ENCODE peak calls at places on chromosome 7, in six cellular contexts. G, T, X, Q, B and H are unnamed samples.
A peak's percentile ranks its signal among the peaks of the same experiment; 100 is the strongest.

GRCh38 chr7:98418271-98418635 is 17.4 kb upstream of the BAIAP2L1 start:
- DNase-seq in Q (no peak), B (peak; percentile 22), X (peak; percentile 33), T (no peak), G (no peak), H (no peak)

GRCh38 chr7:149870274-149870673 is 3.5 kb upstream of the ATP6V0E2 start:
- DNase-seq in T (no peak), B (no peak), X (no peak), Q (no peak), G (no peak), H (no peak)

GRCh38 chr7:29289156-29290021 is 94.8 kb downstream of the CHN2 start:
- DNase-seq in G (no peak), T (no peak), X (no peak), Q (peak; percentile 96), B (no peak), H (no peak)

GRCh38 chr7:128347573-128348147 is 4.0 kb upstream of the RBM28 start:
- DNase-seq in B (peak; percentile 84), G (peak; percentile 48), T (peak; percentile 54), X (peak; percentile 45), Q (peak; percentile 74), H (peak; percentile 68)

GRCh38 chr7:112692333-112692732 is 97.9 kb downstream of the TMEM168 start:
- DNase-seq in G (no peak), Q (no peak), T (no peak), X (no peak), B (no peak), H (no peak)

GRCh38 chr7:142450206-142450605 is 192.3 kb upstream of the PRSS58 start:
- DNase-seq in X (no peak), Q (peak; percentile 63), B (no peak), T (no peak), G (no peak), H (no peak)

GRCh38 chr7:33674804-33675411 is 230.4 kb upstream of the BMPER start:
- DNase-seq in T (no peak), G (no peak), B (no peak), X (no peak), Q (no peak), H (peak; percentile 16)

GRCh38 chr7:128266891-128267839 is 26.1 kb downstream of the LEP start:
- DNase-seq in X (peak; percentile 45), Q (peak; percentile 95), B (no peak), T (no peak), G (peak; percentile 45), H (peak; percentile 88)

GRCh38 chr7:22291979-22292378 is 65.0 kb downstream of the RAPGEF5 start:
- DNase-seq in Q (peak; percentile 66), X (no peak), T (no peak), B (no peak), G (no peak), H (no peak)

GRCh38 chr7:47543659-47544058 is 38.3 kb downstream of the TNS3 start:
- DNase-seq in T (no peak), X (no peak), G (no peak), B (peak; percentile 28), Q (no peak), H (no peak)

GRCh38 chr7:131865911-131866310 is 309.5 kb upstream of the PODXL start:
- DNase-seq in Q (no peak), X (no peak), T (no peak), G (no peak), B (no peak), H (no peak)

GRCh38 chr7:128361463-128362441 is at the start of gene PRRT4:
- DNase-seq in T (peak; percentile 62), B (peak; percentile 83), X (no peak), G (no peak), Q (peak; percentile 40), H (peak; percentile 92)

GRCh38 chr7:65441010-65441409 is 67.4 kb downstream of the ZNF92 start:
- DNase-seq in Q (no peak), G (no peak), B (no peak), X (peak; percentile 45), T (no peak), H (no peak)

GRCh38 chr7:70676243-70676642 is 455.7 kb upstream of the GALNT17 start:
- DNase-seq in G (no peak), B (no peak), T (no peak), Q (no peak), X (no peak), H (no peak)

GRCh38 chr7:33722383-33723096 is 182.8 kb upstream of the BMPER start:
- DNase-seq in Q (peak; percentile 76), X (peak; percentile 80), T (no peak), G (no peak), B (peak; percentile 76), H (no peak)

GRCh38 chr7:70598976-70599375 is 533.0 kb upstream of the GALNT17 start:
- DNase-seq in B (no peak), X (no peak), Q (no peak), T (no peak), G (no peak), H (no peak)

GRCh38 chr7:2008101-2008935 is 224.4 kb downstream of the MAD1L1 start:
- DNase-seq in G (peak; percentile 1), T (peak; percentile 36), Q (no peak), X (no peak), B (peak; percentile 75), H (no peak)

GRCh38 chr7:2010101-2010500 is 222.6 kb downstream of the MAD1L1 start:
- DNase-seq in B (peak; percentile 61), T (peak; percentile 26), Q (no peak), G (no peak), X (no peak), H (no peak)

GRCh38 chr7:2009541-2010001 is 223.2 kb downstream of the MAD1L1 start:
- DNase-seq in X (no peak), B (peak; percentile 51), Q (no peak), G (no peak), T (peak; percentile 44), H (no peak)

GRCh38 chr7:2007526-2007925 is 225.2 kb downstream of the MAD1L1 start:
- DNase-seq in T (no peak), X (no peak), G (no peak), B (no peak), Q (no peak), H (no peak)

DNA sequence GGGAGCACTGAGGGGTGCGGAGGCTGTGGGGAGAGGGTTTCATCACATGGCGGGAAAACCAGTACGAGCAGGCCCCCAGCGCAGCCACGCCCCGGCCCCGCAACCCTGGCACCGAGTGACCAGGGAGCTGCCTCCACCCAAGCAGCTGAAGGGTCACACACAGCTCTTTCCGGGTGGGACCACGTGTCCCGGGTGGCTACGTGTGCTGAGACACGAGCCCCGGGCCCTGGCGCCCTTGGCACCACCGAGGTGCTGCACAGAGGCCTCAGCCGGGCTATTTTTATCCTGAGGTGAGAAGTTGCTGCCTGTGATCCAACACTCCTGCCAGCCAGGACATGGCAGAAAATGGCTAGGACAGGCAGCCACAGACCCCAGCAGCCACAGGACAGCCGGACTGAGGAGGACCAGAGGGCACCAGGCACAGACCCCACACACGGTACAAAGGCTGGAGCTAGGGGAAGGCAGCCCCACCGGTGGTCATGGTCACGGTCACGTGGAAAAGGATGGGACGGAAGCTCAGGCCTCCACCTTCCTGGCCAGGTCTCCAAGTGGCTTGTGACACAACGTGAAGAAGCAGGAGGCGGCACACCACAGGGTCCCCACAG is 223.7 kb downstream of the MAD1L1 start:
- DNase-seq in G (peak; percentile 7), Q (no peak), X (no peak), T (no peak), B (peak; percentile 74), H (no peak)
- H3K36me3 ChIP-seq in G (no peaks in the 10 kb centered on the region), Q (no peaks in the 10 kb centered on the region), X (peaks cover 2% of the 10 kb centered on the region), T (peaks cover 6% of the 10 kb centered on the region), B (no peaks in the 10 kb centered on the region), H (no peaks in the 10 kb centered on the region)

DNA sequence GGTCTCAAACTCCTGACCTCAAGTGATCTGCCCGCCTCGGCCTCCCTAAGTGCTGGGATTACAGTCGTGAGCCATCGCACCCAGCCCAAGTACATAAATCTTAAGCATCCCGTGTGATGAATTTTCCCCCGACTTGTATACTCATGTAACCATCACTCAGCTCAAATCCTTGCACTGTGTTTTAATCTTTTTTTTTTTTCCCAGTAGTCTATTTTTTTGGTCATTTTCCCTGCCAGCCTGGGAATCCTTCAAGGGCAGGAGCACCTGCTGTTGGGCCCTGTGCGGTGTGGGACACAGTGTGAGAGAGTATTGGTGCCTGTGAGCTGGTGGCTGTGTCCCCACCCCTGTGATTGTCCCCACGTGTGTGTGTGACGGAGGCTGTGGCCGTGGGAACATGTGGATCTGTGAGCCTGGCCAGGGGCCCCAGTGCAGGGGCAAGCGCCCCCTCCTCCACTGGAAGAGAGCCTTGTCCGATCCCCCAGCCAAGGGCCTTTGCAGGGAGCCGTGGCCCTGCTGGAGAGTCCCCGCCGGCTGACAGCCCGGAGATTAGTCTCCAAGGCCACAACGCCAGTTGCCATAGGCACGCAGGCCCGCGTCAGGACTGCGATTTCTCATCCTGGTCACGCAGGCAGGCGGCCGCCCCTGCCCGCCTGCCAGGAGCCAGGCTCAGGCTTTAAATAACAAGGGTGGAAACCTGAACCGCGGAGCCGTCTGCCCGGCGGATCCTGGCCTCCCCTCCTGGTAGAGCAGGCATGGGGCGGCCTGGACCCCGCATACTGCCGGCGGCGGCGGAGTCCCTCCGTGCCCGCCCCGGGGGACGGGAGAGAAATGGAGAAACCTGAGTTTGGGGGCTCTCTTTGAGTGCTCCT is 26.5 kb downstream of the GTF2IRD1 start:
- DNase-seq in G (peak; percentile 95), Q (peak; percentile 92), X (peak; percentile 93), B (peak; percentile 95), T (peak; percentile 87), H (peak; percentile 94)
- H3K4me3 ChIP-seq in G (no peak overlapping the region), Q (peak overlapping the region; percentile 35), X (no peak overlapping the region), B (no peak overlapping the region), T (peak overlapping the region; percentile 57), H (no peak overlapping the region)

DNA sequence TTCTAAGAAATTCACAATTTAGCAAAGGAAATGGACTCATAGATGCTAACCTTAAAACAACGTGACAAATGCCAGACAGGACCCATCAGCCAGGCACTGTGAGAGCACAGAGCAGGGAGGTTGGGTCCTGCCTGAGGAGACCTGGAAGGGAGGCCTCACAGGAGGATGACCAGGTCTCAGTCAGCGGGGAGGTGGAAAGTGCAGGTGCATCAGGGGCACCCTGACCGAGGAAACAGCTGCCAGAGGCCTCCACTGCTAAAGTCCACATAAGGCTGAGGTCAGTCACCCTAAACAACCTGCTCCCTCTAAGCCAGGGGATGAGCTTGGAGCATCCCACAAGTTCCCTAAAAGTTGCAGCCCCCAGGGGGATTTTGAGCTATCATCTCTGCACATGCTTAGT is 157.7 kb upstream of the LANCL2 start:
- DNase-seq in X (no peak), Q (no peak), T (no peak), B (no peak), G (no peak), H (no peak)
- H3K27me3 ChIP-seq in X (no peaks in the 10 kb centered on the region), Q (no peaks in the 10 kb centered on the region), T (no peaks in the 10 kb centered on the region), B (no peaks in the 10 kb centered on the region), G (no peaks in the 10 kb centered on the region), H (no peaks in the 10 kb centered on the region)

GRCh38 chr7:6035165-6035564 is 4.0 kb downstream of the ANKRD61 start:
- DNase-seq in X (no peak), G (no peak), Q (no peak), B (no peak), T (no peak), H (no peak)
- H3K36me3 ChIP-seq in X (peaks cover 45% of the 10 kb centered on the region), G (no peaks in the 10 kb centered on the region), Q (peaks cover 79% of the 10 kb centered on the region), B (peaks cover 2% of the 10 kb centered on the region), T (peaks cover 97% of the 10 kb centered on the region), H (peaks cover 26% of the 10 kb centered on the region)